ENCODE peak calls at places on chromosomes 4 and X, in nine cellular contexts. One of them, this sample, is unnamed.

GRCh38 chr4:11842620-11843263 is 414.0 kb upstream of the HS3ST1 start:
- DNase-seq in endothelial cell of umbilical vein: no peak
- DNase-seq in EL: no peak
- DNase-seq in putamen: no peak
- DNase-seq in T-helper 1 cell: no peak
- DNase-seq in CMK: no peak
- DNase-seq in mucosa of gallbladder: no peak
- DNase-seq in B cell: no peak
- DNase-seq in RPMI8226: no peak
- DNase-seq in this sample: no peak

GRCh38 chrX:39309721-39310152 is 508.5 kb downstream of the MID1IP1 start:
- DNase-seq in endothelial cell of umbilical vein: peak; percentile 92
- DNase-seq in EL: peak; percentile 10
- DNase-seq in putamen: no peak
- DNase-seq in T-helper 1 cell: peak; percentile 26
- DNase-seq in CMK: no peak
- DNase-seq in mucosa of gallbladder: peak; percentile 35
- DNase-seq in B cell: no peak
- DNase-seq in RPMI8226: no peak
- DNase-seq in this sample: no peak

GRCh38 chrX:27796640-27797257 is 11.0 kb upstream of the MAGEB10 start:
- DNase-seq in endothelial cell of umbilical vein: no peak
- DNase-seq in EL: no peak
- DNase-seq in putamen: no peak
- DNase-seq in T-helper 1 cell: no peak
- DNase-seq in CMK: no peak
- DNase-seq in mucosa of gallbladder: no peak
- DNase-seq in B cell: no peak
- DNase-seq in RPMI8226: no peak
- DNase-seq in this sample: no peak

GRCh38 chrX:122835886-122836285 is 348.2 kb upstream of the GRIA3 start:
- DNase-seq in endothelial cell of umbilical vein: no peak
- DNase-seq in EL: peak; percentile 0
- DNase-seq in putamen: no peak
- DNase-seq in T-helper 1 cell: no peak
- DNase-seq in CMK: no peak
- DNase-seq in mucosa of gallbladder: no peak
- DNase-seq in B cell: no peak
- DNase-seq in RPMI8226: no peak
- DNase-seq in this sample: no peak

GRCh38 chrX:88437563-88437962 is 309.5 kb upstream of the CPXCR1 start:
- DNase-seq in endothelial cell of umbilical vein: no peak
- DNase-seq in EL: no peak
- DNase-seq in putamen: no peak
- DNase-seq in T-helper 1 cell: no peak
- DNase-seq in CMK: no peak
- DNase-seq in mucosa of gallbladder: no peak
- DNase-seq in B cell: no peak
- DNase-seq in RPMI8226: no peak
- DNase-seq in this sample: no peak

GRCh38 chrX:13088155-13088485 is 43.7 kb upstream of the FAM9C start:
- DNase-seq in endothelial cell of umbilical vein: no peak
- DNase-seq in EL: no peak
- DNase-seq in putamen: no peak
- DNase-seq in T-helper 1 cell: no peak
- DNase-seq in CMK: no peak
- DNase-seq in mucosa of gallbladder: no peak
- DNase-seq in B cell: no peak
- DNase-seq in RPMI8226: no peak
- DNase-seq in this sample: no peak

GRCh38 chrX:2589186-2590020 is 88.6 kb upstream of the DHRSX start:
- DNase-seq in endothelial cell of umbilical vein: no peak
- DNase-seq in EL: peak; percentile 34
- DNase-seq in putamen: no peak
- DNase-seq in T-helper 1 cell: no peak
- DNase-seq in CMK: no peak
- DNase-seq in mucosa of gallbladder: no peak
- DNase-seq in B cell: no peak
- DNase-seq in RPMI8226: no peak
- DNase-seq in this sample: no peak

GRCh38 chrX:105120460-105120859 is 100.0 kb downstream of the TEX13A start:
- DNase-seq in endothelial cell of umbilical vein: no peak
- DNase-seq in EL: no peak
- DNase-seq in putamen: no peak
- DNase-seq in T-helper 1 cell: no peak
- DNase-seq in CMK: no peak
- DNase-seq in mucosa of gallbladder: no peak
- DNase-seq in B cell: no peak
- DNase-seq in RPMI8226: peak; percentile 5
- DNase-seq in this sample: no peak

GRCh38 chr4:139131209-139131870 is 45.7 kb downstream of the ELF2 start:
- DNase-seq in endothelial cell of umbilical vein: no peak
- DNase-seq in EL: no peak
- DNase-seq in putamen: no peak
- DNase-seq in T-helper 1 cell: no peak
- DNase-seq in CMK: no peak
- DNase-seq in mucosa of gallbladder: no peak
- DNase-seq in B cell: no peak
- DNase-seq in RPMI8226: no peak
- DNase-seq in this sample: no peak

GRCh38 chr4:112410364-112410763 is 105.6 kb downstream of the NEUROG2 start:
- DNase-seq in endothelial cell of umbilical vein: no peak
- DNase-seq in EL: no peak
- DNase-seq in putamen: no peak
- DNase-seq in T-helper 1 cell: no peak
- DNase-seq in CMK: no peak
- DNase-seq in mucosa of gallbladder: no peak
- DNase-seq in B cell: no peak
- DNase-seq in RPMI8226: no peak
- DNase-seq in this sample: no peak

GRCh38 chr4:103050736-103051436 is 25.7 kb downstream of the SLC9B2 start:
- DNase-seq in endothelial cell of umbilical vein: no peak
- DNase-seq in EL: no peak
- DNase-seq in putamen: no peak
- DNase-seq in T-helper 1 cell: no peak
- DNase-seq in CMK: no peak
- DNase-seq in mucosa of gallbladder: no peak
- DNase-seq in B cell: no peak
- DNase-seq in RPMI8226: no peak
- DNase-seq in this sample: no peak

GRCh38 chr4:121208571-121208970 is 44.5 kb upstream of the TNIP3 start:
- DNase-seq in endothelial cell of umbilical vein: no peak
- DNase-seq in EL: no peak
- DNase-seq in putamen: no peak
- DNase-seq in T-helper 1 cell: no peak
- DNase-seq in CMK: no peak
- DNase-seq in mucosa of gallbladder: no peak
- DNase-seq in B cell: no peak
- DNase-seq in RPMI8226: no peak
- DNase-seq in this sample: no peak

GRCh38 chr4:3248811-3249661 is at the start of gene MSANTD1:
- DNase-seq in endothelial cell of umbilical vein: no peak
- DNase-seq in EL: no peak
- DNase-seq in putamen: peak; percentile 64
- DNase-seq in T-helper 1 cell: no peak
- DNase-seq in CMK: no peak
- DNase-seq in mucosa of gallbladder: no peak
- DNase-seq in B cell: no peak
- DNase-seq in RPMI8226: no peak
- DNase-seq in this sample: no peak

GRCh38 chr4:175614880-175615279 is 197.2 kb downstream of the GPM6A start:
- DNase-seq in endothelial cell of umbilical vein: no peak
- DNase-seq in EL: no peak
- DNase-seq in putamen: no peak
- DNase-seq in T-helper 1 cell: no peak
- DNase-seq in CMK: no peak
- DNase-seq in mucosa of gallbladder: no peak
- DNase-seq in B cell: no peak
- DNase-seq in RPMI8226: peak; percentile 23
- DNase-seq in this sample: no peak

GRCh38 chrX:1323315-1323714 is 13.3 kb upstream of the IL3RA start:
- DNase-seq in endothelial cell of umbilical vein: peak; percentile 72
- DNase-seq in EL: peak; percentile 36
- DNase-seq in putamen: no peak
- DNase-seq in T-helper 1 cell: peak; percentile 15
- DNase-seq in CMK: peak; percentile 36
- DNase-seq in mucosa of gallbladder: peak; percentile 30
- DNase-seq in B cell: peak; percentile 60
- DNase-seq in RPMI8226: peak; percentile 89
- DNase-seq in this sample: no peak

GRCh38 chrX:78316310-78316709 is 11.1 kb downstream of the CYSLTR1 start:
- DNase-seq in endothelial cell of umbilical vein: no peak
- DNase-seq in EL: no peak
- DNase-seq in putamen: no peak
- DNase-seq in T-helper 1 cell: no peak
- DNase-seq in CMK: no peak
- DNase-seq in mucosa of gallbladder: no peak
- DNase-seq in B cell: no peak
- DNase-seq in RPMI8226: no peak
- DNase-seq in this sample: no peak

GRCh38 chrX:103919336-103919682 is 43.1 kb upstream of the TMSB15B start:
- DNase-seq in endothelial cell of umbilical vein: no peak
- DNase-seq in EL: peak; percentile 44
- DNase-seq in putamen: peak; percentile 10
- DNase-seq in T-helper 1 cell: peak; percentile 2
- DNase-seq in CMK: no peak
- DNase-seq in mucosa of gallbladder: no peak
- DNase-seq in B cell: no peak
- DNase-seq in RPMI8226: peak; percentile 60
- DNase-seq in this sample: peak; percentile 16

GRCh38 chr4:99411041-99411440 is 24.1 kb downstream of the ADH7 start:
- DNase-seq in endothelial cell of umbilical vein: no peak
- DNase-seq in EL: no peak
- DNase-seq in putamen: no peak
- DNase-seq in T-helper 1 cell: no peak
- DNase-seq in CMK: no peak
- DNase-seq in mucosa of gallbladder: no peak
- DNase-seq in B cell: no peak
- DNase-seq in RPMI8226: no peak
- DNase-seq in this sample: no peak

GRCh38 chr4:140116442-140117104 is 37.4 kb downstream of the MAML3 start:
- DNase-seq in endothelial cell of umbilical vein: peak; percentile 62
- DNase-seq in EL: peak; percentile 57
- DNase-seq in putamen: no peak
- DNase-seq in T-helper 1 cell: no peak
- DNase-seq in CMK: no peak
- DNase-seq in mucosa of gallbladder: no peak
- DNase-seq in B cell: no peak
- DNase-seq in RPMI8226: peak; percentile 18
- DNase-seq in this sample: no peak

GRCh38 chrX:100883654-100884053 is 9.5 kb upstream of the NOX1 start:
- DNase-seq in endothelial cell of umbilical vein: peak; percentile 54
- DNase-seq in EL: no peak
- DNase-seq in putamen: no peak
- DNase-seq in T-helper 1 cell: no peak
- DNase-seq in CMK: no peak
- DNase-seq in mucosa of gallbladder: no peak
- DNase-seq in B cell: no peak
- DNase-seq in RPMI8226: no peak
- DNase-seq in this sample: no peak

GRCh38 chr4:113686950-113687718 is 74.4 kb downstream of the CAMK2D start:
- DNase-seq in endothelial cell of umbilical vein: no peak
- DNase-seq in EL: peak; percentile 45
- DNase-seq in putamen: no peak
- DNase-seq in T-helper 1 cell: no peak
- DNase-seq in CMK: no peak
- DNase-seq in mucosa of gallbladder: no peak
- DNase-seq in B cell: no peak
- DNase-seq in RPMI8226: no peak
- DNase-seq in this sample: no peak

GRCh38 chrX:130172127-130172834 is 519 bp downstream of the RAB33A start:
- DNase-seq in endothelial cell of umbilical vein: no peak
- DNase-seq in EL: no peak
- DNase-seq in putamen: no peak
- DNase-seq in T-helper 1 cell: no peak
- DNase-seq in CMK: no peak
- DNase-seq in mucosa of gallbladder: no peak
- DNase-seq in B cell: no peak
- DNase-seq in RPMI8226: no peak
- DNase-seq in this sample: no peak

GRCh38 chr4:139845481-139846093 is 180.0 kb downstream of the MGST2 start:
- DNase-seq in endothelial cell of umbilical vein: no peak
- DNase-seq in EL: no peak
- DNase-seq in putamen: no peak
- DNase-seq in T-helper 1 cell: no peak
- DNase-seq in CMK: no peak
- DNase-seq in mucosa of gallbladder: no peak
- DNase-seq in B cell: no peak
- DNase-seq in RPMI8226: no peak
- DNase-seq in this sample: no peak

GRCh38 chr4:155339588-155339987 is 37.2 kb downstream of the MAP9 start:
- DNase-seq in endothelial cell of umbilical vein: no peak
- DNase-seq in EL: no peak
- DNase-seq in putamen: no peak
- DNase-seq in T-helper 1 cell: no peak
- DNase-seq in CMK: no peak
- DNase-seq in mucosa of gallbladder: no peak
- DNase-seq in B cell: no peak
- DNase-seq in RPMI8226: no peak
- DNase-seq in this sample: no peak

GRCh38 chr4:141347738-141348524 is 127.2 kb downstream of the ZNF330 start:
- DNase-seq in endothelial cell of umbilical vein: peak; percentile 70
- DNase-seq in EL: peak; percentile 9
- DNase-seq in putamen: no peak
- DNase-seq in T-helper 1 cell: no peak
- DNase-seq in CMK: no peak
- DNase-seq in mucosa of gallbladder: no peak
- DNase-seq in B cell: no peak
- DNase-seq in RPMI8226: no peak
- DNase-seq in this sample: no peak

GRCh38 chr4:169410839-169411770 is 140.3 kb upstream of the SH3RF1 start:
- DNase-seq in endothelial cell of umbilical vein: peak; percentile 18
- DNase-seq in EL: peak; percentile 60
- DNase-seq in putamen: no peak
- DNase-seq in T-helper 1 cell: peak; percentile 10
- DNase-seq in CMK: peak; percentile 91
- DNase-seq in mucosa of gallbladder: peak; percentile 24
- DNase-seq in B cell: no peak
- DNase-seq in RPMI8226: no peak
- DNase-seq in this sample: peak; percentile 21

GRCh38 chr4:76459291-76459723 is 24.3 kb downstream of the SHROOM3 start:
- DNase-seq in endothelial cell of umbilical vein: peak; percentile 24
- DNase-seq in EL: peak; percentile 64
- DNase-seq in putamen: no peak
- DNase-seq in T-helper 1 cell: no peak
- DNase-seq in CMK: no peak
- DNase-seq in mucosa of gallbladder: no peak
- DNase-seq in B cell: no peak
- DNase-seq in RPMI8226: no peak
- DNase-seq in this sample: no peak

GRCh38 chr4:113186960-113187757 is 137.7 kb downstream of the ANK2 start:
- DNase-seq in endothelial cell of umbilical vein: no peak
- DNase-seq in EL: no peak
- DNase-seq in putamen: no peak
- DNase-seq in T-helper 1 cell: no peak
- DNase-seq in CMK: no peak
- DNase-seq in mucosa of gallbladder: no peak
- DNase-seq in B cell: no peak
- DNase-seq in RPMI8226: no peak
- DNase-seq in this sample: no peak

GRCh38 chr4:14906805-14907204 is 95.5 kb upstream of the CPEB2 start:
- DNase-seq in endothelial cell of umbilical vein: no peak
- DNase-seq in EL: no peak
- DNase-seq in putamen: no peak
- DNase-seq in T-helper 1 cell: no peak
- DNase-seq in CMK: peak; percentile 41
- DNase-seq in mucosa of gallbladder: no peak
- DNase-seq in B cell: no peak
- DNase-seq in RPMI8226: no peak
- DNase-seq in this sample: no peak

GRCh38 chr4:120994521-120994920 is 72.0 kb upstream of the PRDM5 start:
- DNase-seq in endothelial cell of umbilical vein: no peak
- DNase-seq in EL: no peak
- DNase-seq in putamen: no peak
- DNase-seq in T-helper 1 cell: no peak
- DNase-seq in CMK: no peak
- DNase-seq in mucosa of gallbladder: no peak
- DNase-seq in B cell: no peak
- DNase-seq in RPMI8226: no peak
- DNase-seq in this sample: no peak

GRCh38 chr4:119034276-119035008 is 101.2 kb upstream of the MYOZ2 start:
- DNase-seq in endothelial cell of umbilical vein: no peak
- DNase-seq in EL: peak; percentile 30
- DNase-seq in putamen: no peak
- DNase-seq in T-helper 1 cell: no peak
- DNase-seq in CMK: no peak
- DNase-seq in mucosa of gallbladder: no peak
- DNase-seq in B cell: no peak
- DNase-seq in RPMI8226: no peak
- DNase-seq in this sample: no peak

This sample was measured in globus pallidus.